ENCODE peak calls at places on chromosome 22, in eight cellular contexts. N, W, B, D, K, F, R and T are unnamed samples.

GRCh38 chr22:25736378-25737011 is 5.5 kb upstream of the MYO18B start:
- DNase-seq in W (no peak), R (no peak), D (no peak), B (no peak), N (no peak), F (no peak), K (no peak), T (no peak)

GRCh38 chr22:20918663-20919220 is 1.5 kb downstream of the CRKL start:
- DNase-seq in W (no peak), K (no peak), F (no peak), D (no peak), N (no peak), B (peak), R (no peak), T (no peak)

GRCh38 chr22:32862083-32862482 is 60.6 kb downstream of the TIMP3 start:
- DNase-seq in N (no peak), D (no peak), K (no peak), W (no peak), B (no peak), R (no peak), F (no peak), T (no peak)

GRCh38 chr22:38038426-38038825 is 18.8 kb upstream of the PICK1 start:
- DNase-seq in F (no peak), W (no peak), B (no peak), R (no peak), K (no peak), D (no peak), N (no peak), T (no peak)

GRCh38 chr22:27348634-27349033 is 452.9 kb downstream of the MN1 start:
- DNase-seq in W (no peak), R (no peak), N (no peak), B (peak), D (no peak), K (no peak), F (no peak), T (no peak)

GRCh38 chr22:23149743-23150238 is 4.5 kb downstream of the RAB36 start:
- DNase-seq in D (no peak), K (no peak), R (no peak), W (no peak), N (no peak), B (no peak), F (no peak), T (no peak)

GRCh38 chr22:40077646-40078016 is 82.9 kb downstream of the FAM83F start:
- DNase-seq in B (no peak), K (no peak), W (no peak), N (no peak), D (no peak), R (no peak), F (no peak), T (no peak)

GRCh38 chr22:41548830-41549211 is 4.6 kb upstream of the POLR3H start:
- DNase-seq in N (no peak), W (no peak), R (no peak), B (no peak), F (no peak), K (no peak), D (no peak), T (no peak)

GRCh38 chr22:26642465-26643367 is 14.7 kb upstream of the MIAT start:
- DNase-seq in R (no peak), N (peak), B (no peak), D (peak), W (no peak), K (no peak), F (no peak), T (peak)

GRCh38 chr22:37196539-37197450 is 8.7 kb upstream of the C1QTNF6 start:
- DNase-seq in D (peak), K (peak), R (peak), F (peak), N (peak), B (peak), W (peak), T (no peak)

GRCh38 chr22:31490496-31490925 is 869 bp upstream of the EIF4ENIF1 start:
- DNase-seq in D (peak), K (peak), W (peak), N (peak), R (no peak), B (peak), F (peak), T (peak)

GRCh38 chr22:28008649-28009048 is 89.6 kb upstream of the PITPNB start:
- DNase-seq in B (no peak), W (no peak), R (no peak), D (no peak), K (no peak), N (no peak), F (no peak), T (no peak)

GRCh38 chr22:23684561-23685031 is 6.2 kb upstream of the RGL4 start:
- DNase-seq in R (no peak), B (peak), D (no peak), F (no peak), N (no peak), K (no peak), W (no peak), T (no peak)

GRCh38 chr22:25069758-25070461 is 117.4 kb downstream of the KIAA1671 start:
- DNase-seq in B (no peak), K (no peak), D (no peak), N (no peak), R (no peak), W (peak), F (no peak), T (no peak)

GRCh38 chr22:26835929-26836528 is 178.6 kb downstream of the MIAT start:
- DNase-seq in D (peak), N (peak), F (no peak), B (peak), R (no peak), K (no peak), W (peak), T (peak)

GRCh38 chr22:17115311-17115710 is 5.8 kb downstream of the TMEM121B start:
- DNase-seq in F (no peak), R (no peak), W (no peak), N (no peak), B (no peak), K (no peak), D (no peak), T (no peak)

GRCh38 chr22:29762263-29762662 is 4.5 kb downstream of the ZMAT5 start:
- DNase-seq in N (no peak), B (no peak), W (no peak), F (no peak), R (no peak), K (no peak), D (no peak), T (no peak)

GRCh38 chr22:41596776-41597634 is 7.4 kb upstream of the PMM1 start:
- DNase-seq in K (no peak), F (peak), D (peak), B (peak), W (peak), N (peak), R (no peak), T (peak)

GRCh38 chr22:20792966-20793332 is 19.0 kb downstream of the SERPIND1 start:
- DNase-seq in N (no peak), R (no peak), W (no peak), B (no peak), K (no peak), D (no peak), F (no peak), T (no peak)

GRCh38 chr22:31349960-31350359 is 3.8 kb upstream of the PATZ1 start:
- DNase-seq in F (no peak), B (no peak), N (no peak), D (no peak), W (no peak), K (no peak), R (no peak), T (no peak)